ENCODE peak calls at places on chromosomes 4 and X, in seven cellular contexts. I is aorta; E is uterus; C is body of pancreas; H is germinal center; B is testis; Z is effector memory CD4-positive, alpha-beta T cell. J is an unnamed sample.

GRCh38 chr4:16067515-16067914 is 16.3 kb downstream of the PROM1 start:
- DNase-seq in I (no peak), E (no peak), C (peak), H (no peak), B (peak), Z (no peak), J (no peak)

GRCh38 chrX:46840946-46841740 is 4.3 kb downstream of the RP2 start:
- DNase-seq in I (no peak), E (no peak), C (peak), H (no peak), B (peak), Z (no peak), J (no peak)

GRCh38 chr4:184653650-184654049 is 4.1 kb downstream of the PRIMPOL start:
- DNase-seq in I (no peak), E (no peak), C (no peak), H (no peak), B (no peak), Z (no peak), J (peak)

GRCh38 chr4:25513814-25514213 is 136.8 kb downstream of the ANAPC4 start:
- DNase-seq in I (no peak), E (no peak), C (no peak), H (no peak), B (peak), Z (no peak), J (no peak)

GRCh38 chr4:142901166-142901662 is 55.1 kb upstream of the INPP4B start:
- DNase-seq in I (no peak), E (no peak), C (no peak), H (no peak), B (no peak), Z (no peak), J (no peak)

GRCh38 chr4:148441986-148442829 is at the start of gene NR3C2:
- DNase-seq in I (peak), E (peak), C (peak), H (peak), B (peak), Z (peak), J (peak)

GRCh38 chr4:87824352-87824751 is 8.4 kb upstream of the MEPE start:
- DNase-seq in I (no peak), E (no peak), C (no peak), H (no peak), B (no peak), Z (no peak), J (no peak)

GRCh38 chr4:57077550-57078311 is 32.5 kb downstream of the IGFBP7 start:
- DNase-seq in I (no peak), E (no peak), C (no peak), H (no peak), B (no peak), Z (no peak), J (no peak)

GRCh38 chr4:123365412-123365811 is 31.2 kb upstream of the SPRY1 start:
- DNase-seq in I (no peak), E (no peak), C (no peak), H (no peak), B (no peak), Z (no peak), J (no peak)

GRCh38 chr4:76600447-76600846 is 165.4 kb downstream of the SHROOM3 start:
- DNase-seq in I (no peak), E (no peak), C (peak), H (no peak), B (no peak), Z (no peak), J (no peak)

GRCh38 chr4:186602978-186603377 is 47.6 kb upstream of the MTNR1A start:
- DNase-seq in I (no peak), E (no peak), C (no peak), H (no peak), B (no peak), Z (no peak), J (no peak)

GRCh38 chr4:41281038-41281634 is 24.4 kb downstream of the UCHL1 start:
- DNase-seq in I (no peak), E (peak), C (peak), H (peak), B (peak), Z (no peak), J (peak)

GRCh38 chr4:100361336-100361735 is 156.5 kb downstream of the EMCN start:
- DNase-seq in I (no peak), E (no peak), C (no peak), H (no peak), B (no peak), Z (no peak), J (no peak)